ENCODE peak calls at places on chromosomes 7 and 10, in eight cellular contexts. One of them, this sample, is unnamed.

GRCh38 chr7:67512481-67512880 is 515.8 kb downstream of the TYW1 start:
- ATAC-seq in Right ventricle myocardium inferior: no peak
- ATAC-seq in T-cell: no peak
- ATAC-seq in A549: no peak
- ATAC-seq in left lobe of liver: no peak
- ATAC-seq in aorta: no peak
- ATAC-seq in left cardiac atrium: no peak
- ATAC-seq in HepG2: no peak
- ATAC-seq in this sample: no peak

GRCh38 chr10:119653209-119653608 is 2.0 kb downstream of the BAG3 start:
- ATAC-seq in Right ventricle myocardium inferior: no peak
- ATAC-seq in T-cell: no peak
- ATAC-seq in A549: no peak
- ATAC-seq in left lobe of liver: no peak
- ATAC-seq in aorta: no peak
- ATAC-seq in left cardiac atrium: no peak
- ATAC-seq in HepG2: no peak
- ATAC-seq in this sample: no peak

GRCh38 chr7:22549667-22550513 is 49.9 kb upstream of the STEAP1B start:
- ATAC-seq in Right ventricle myocardium inferior: no peak
- ATAC-seq in T-cell: no peak
- ATAC-seq in A549: peak; percentile 73
- ATAC-seq in left lobe of liver: peak; percentile 62
- ATAC-seq in aorta: peak; percentile 30
- ATAC-seq in left cardiac atrium: peak; percentile 55
- ATAC-seq in HepG2: peak; percentile 96
- ATAC-seq in this sample: no peak

GRCh38 chr7:100682228-100682741 is 8.7 kb downstream of the GNB2 start:
- ATAC-seq in Right ventricle myocardium inferior: no peak
- ATAC-seq in T-cell: no peak
- ATAC-seq in A549: no peak
- ATAC-seq in left lobe of liver: no peak
- ATAC-seq in aorta: no peak
- ATAC-seq in left cardiac atrium: no peak
- ATAC-seq in HepG2: no peak
- ATAC-seq in this sample: no peak

GRCh38 chr10:132461103-132461682 is 64.2 kb downstream of the PWWP2B start:
- ATAC-seq in Right ventricle myocardium inferior: no peak
- ATAC-seq in T-cell: no peak
- ATAC-seq in A549: no peak
- ATAC-seq in left lobe of liver: no peak
- ATAC-seq in aorta: no peak
- ATAC-seq in left cardiac atrium: no peak
- ATAC-seq in HepG2: no peak
- ATAC-seq in this sample: no peak

GRCh38 chr10:75375828-75376227 is 25.7 kb downstream of the ZNF503 start:
- ATAC-seq in Right ventricle myocardium inferior: peak; percentile 60
- ATAC-seq in T-cell: no peak
- ATAC-seq in A549: no peak
- ATAC-seq in left lobe of liver: peak; percentile 64
- ATAC-seq in aorta: no peak
- ATAC-seq in left cardiac atrium: peak; percentile 51
- ATAC-seq in HepG2: peak; percentile 38
- ATAC-seq in this sample: peak; percentile 27

GRCh38 chr10:1625079-1625478 is 112.2 kb downstream of the ADARB2 start:
- ATAC-seq in Right ventricle myocardium inferior: no peak
- ATAC-seq in T-cell: no peak
- ATAC-seq in A549: no peak
- ATAC-seq in left lobe of liver: no peak
- ATAC-seq in aorta: no peak
- ATAC-seq in left cardiac atrium: no peak
- ATAC-seq in HepG2: no peak
- ATAC-seq in this sample: no peak

GRCh38 chr10:71333154-71333887 is 14.3 kb downstream of the SLC29A3 start:
- ATAC-seq in Right ventricle myocardium inferior: peak; percentile 26
- ATAC-seq in T-cell: no peak
- ATAC-seq in A549: no peak
- ATAC-seq in left lobe of liver: no peak
- ATAC-seq in aorta: peak; percentile 10
- ATAC-seq in left cardiac atrium: peak; percentile 35
- ATAC-seq in HepG2: peak; percentile 14
- ATAC-seq in this sample: no peak

GRCh38 chr7:156611393-156612010 is 29.1 kb upstream of the RNF32 start:
- ATAC-seq in Right ventricle myocardium inferior: no peak
- ATAC-seq in T-cell: no peak
- ATAC-seq in A549: no peak
- ATAC-seq in left lobe of liver: peak; percentile 24
- ATAC-seq in aorta: no peak
- ATAC-seq in left cardiac atrium: no peak
- ATAC-seq in HepG2: no peak
- ATAC-seq in this sample: no peak

GRCh38 chr7:50351267-50351666 is 46.8 kb downstream of the IKZF1 start:
- ATAC-seq in Right ventricle myocardium inferior: no peak
- ATAC-seq in T-cell: peak; percentile 18
- ATAC-seq in A549: no peak
- ATAC-seq in left lobe of liver: no peak
- ATAC-seq in aorta: no peak
- ATAC-seq in left cardiac atrium: no peak
- ATAC-seq in HepG2: no peak
- ATAC-seq in this sample: no peak

GRCh38 chr7:124700655-124701054 is 64.9 kb downstream of the GPR37 start:
- ATAC-seq in Right ventricle myocardium inferior: no peak
- ATAC-seq in T-cell: no peak
- ATAC-seq in A549: no peak
- ATAC-seq in left lobe of liver: no peak
- ATAC-seq in aorta: no peak
- ATAC-seq in left cardiac atrium: no peak
- ATAC-seq in HepG2: no peak
- ATAC-seq in this sample: no peak

GRCh38 chr10:88095291-88095721 is 231.9 kb downstream of the PTEN start:
- ATAC-seq in Right ventricle myocardium inferior: no peak
- ATAC-seq in T-cell: no peak
- ATAC-seq in A549: no peak
- ATAC-seq in left lobe of liver: peak; percentile 22
- ATAC-seq in aorta: no peak
- ATAC-seq in left cardiac atrium: no peak
- ATAC-seq in HepG2: no peak
- ATAC-seq in this sample: no peak

GRCh38 chr7:30630986-30631385 is 36.3 kb downstream of the GARS1 start:
- ATAC-seq in Right ventricle myocardium inferior: no peak
- ATAC-seq in T-cell: no peak
- ATAC-seq in A549: no peak
- ATAC-seq in left lobe of liver: no peak
- ATAC-seq in aorta: no peak
- ATAC-seq in left cardiac atrium: no peak
- ATAC-seq in HepG2: no peak
- ATAC-seq in this sample: no peak

GRCh38 chr10:77580500-77580899 is 57.1 kb downstream of the KCNMA1 start:
- ATAC-seq in Right ventricle myocardium inferior: no peak
- ATAC-seq in T-cell: no peak
- ATAC-seq in A549: no peak
- ATAC-seq in left lobe of liver: peak; percentile 82
- ATAC-seq in aorta: no peak
- ATAC-seq in left cardiac atrium: no peak
- ATAC-seq in HepG2: no peak
- ATAC-seq in this sample: no peak

GRCh38 chr7:2030475-2031456 is 202.0 kb downstream of the MAD1L1 start:
- ATAC-seq in Right ventricle myocardium inferior: no peak
- ATAC-seq in T-cell: no peak
- ATAC-seq in A549: no peak
- ATAC-seq in left lobe of liver: peak; percentile 40
- ATAC-seq in aorta: peak; percentile 36
- ATAC-seq in left cardiac atrium: no peak
- ATAC-seq in HepG2: no peak
- ATAC-seq in this sample: no peak

GRCh38 chr7:2018786-2019692 is 213.7 kb downstream of the MAD1L1 start:
- ATAC-seq in Right ventricle myocardium inferior: peak; percentile 70
- ATAC-seq in T-cell: no peak
- ATAC-seq in A549: no peak
- ATAC-seq in left lobe of liver: peak; percentile 44
- ATAC-seq in aorta: peak; percentile 69
- ATAC-seq in left cardiac atrium: peak; percentile 74
- ATAC-seq in HepG2: peak; percentile 34
- ATAC-seq in this sample: peak; percentile 60

GRCh38 chr10:5814110-5815107 is 1.2 kb upstream of the GDI2 start:
- ATAC-seq in Right ventricle myocardium inferior: no peak
- ATAC-seq in T-cell: no peak
- ATAC-seq in A549: peak; percentile 7
- ATAC-seq in left lobe of liver: no peak
- ATAC-seq in aorta: no peak
- ATAC-seq in left cardiac atrium: no peak
- ATAC-seq in HepG2: no peak
- ATAC-seq in this sample: no peak

GRCh38 chr7:44685723-44686122 is 62.9 kb upstream of the ZMIZ2 start:
- ATAC-seq in Right ventricle myocardium inferior: no peak
- ATAC-seq in T-cell: no peak
- ATAC-seq in A549: no peak
- ATAC-seq in left lobe of liver: no peak
- ATAC-seq in aorta: no peak
- ATAC-seq in left cardiac atrium: no peak
- ATAC-seq in HepG2: no peak
- ATAC-seq in this sample: no peak

GRCh38 chr7:37076668-37077067 is 352.4 kb upstream of the AOAH start:
- ATAC-seq in Right ventricle myocardium inferior: no peak
- ATAC-seq in T-cell: no peak
- ATAC-seq in A549: no peak
- ATAC-seq in left lobe of liver: no peak
- ATAC-seq in aorta: no peak
- ATAC-seq in left cardiac atrium: no peak
- ATAC-seq in HepG2: no peak
- ATAC-seq in this sample: no peak

GRCh38 chr7:70736715-70737460 is 395.1 kb upstream of the GALNT17 start:
- ATAC-seq in Right ventricle myocardium inferior: peak; percentile 46
- ATAC-seq in T-cell: no peak
- ATAC-seq in A549: peak; percentile 61
- ATAC-seq in left lobe of liver: peak; percentile 65
- ATAC-seq in aorta: peak; percentile 63
- ATAC-seq in left cardiac atrium: peak; percentile 82
- ATAC-seq in HepG2: no peak
- ATAC-seq in this sample: peak; percentile 72

GRCh38 chr7:151814400-151814914 is 62.5 kb downstream of the PRKAG2 start:
- ATAC-seq in Right ventricle myocardium inferior: no peak
- ATAC-seq in T-cell: no peak
- ATAC-seq in A549: no peak
- ATAC-seq in left lobe of liver: no peak
- ATAC-seq in aorta: peak; percentile 29
- ATAC-seq in left cardiac atrium: no peak
- ATAC-seq in HepG2: no peak
- ATAC-seq in this sample: no peak

GRCh38 chr10:91879514-91880170 is 29.6 kb downstream of the FGFBP3 start:
- ATAC-seq in Right ventricle myocardium inferior: no peak
- ATAC-seq in T-cell: no peak
- ATAC-seq in A549: no peak
- ATAC-seq in left lobe of liver: no peak
- ATAC-seq in aorta: no peak
- ATAC-seq in left cardiac atrium: no peak
- ATAC-seq in HepG2: no peak
- ATAC-seq in this sample: no peak

GRCh38 chr10:44195120-44196007 is 189.5 kb downstream of the CXCL12 start:
- ATAC-seq in Right ventricle myocardium inferior: peak; percentile 43
- ATAC-seq in T-cell: no peak
- ATAC-seq in A549: peak; percentile 73
- ATAC-seq in left lobe of liver: peak; percentile 90
- ATAC-seq in aorta: peak; percentile 82
- ATAC-seq in left cardiac atrium: peak; percentile 94
- ATAC-seq in HepG2: peak; percentile 93
- ATAC-seq in this sample: peak; percentile 65

GRCh38 chr7:81725003-81725402 is 44.8 kb downstream of the HGF start:
- ATAC-seq in Right ventricle myocardium inferior: no peak
- ATAC-seq in T-cell: no peak
- ATAC-seq in A549: peak; percentile 70
- ATAC-seq in left lobe of liver: no peak
- ATAC-seq in aorta: no peak
- ATAC-seq in left cardiac atrium: no peak
- ATAC-seq in HepG2: no peak
- ATAC-seq in this sample: no peak

GRCh38 chr10:51718804-51719291 is 19.5 kb upstream of the CSTF2T start:
- ATAC-seq in Right ventricle myocardium inferior: no peak
- ATAC-seq in T-cell: no peak
- ATAC-seq in A549: no peak
- ATAC-seq in left lobe of liver: no peak
- ATAC-seq in aorta: no peak
- ATAC-seq in left cardiac atrium: peak; percentile 33
- ATAC-seq in HepG2: no peak
- ATAC-seq in this sample: no peak

This sample was measured in gastroesophageal sphincter.